ENCODE peak calls at places on chromosomes 11 and 22, in eight cellular contexts. R, M, W, D, S, I, G and V are unnamed samples.
A peak's percentile ranks its signal among the peaks of the same experiment; 100 is the strongest.

GRCh38 chr11:91163619-91164451 is 941.0 kb upstream of the CHORDC1 start:
- DNase-seq in R (no peak), M (no peak), W (peak; percentile 34), D (peak; percentile 44), S (peak; percentile 90), I (no peak), G (peak; percentile 32), V (peak; percentile 49)

GRCh38 chr11:1196516-1197391 is 26.1 kb upstream of the MUC5B start:
- DNase-seq in R (no peak), M (no peak), W (no peak), D (no peak), S (no peak), I (no peak), G (no peak), V (no peak)

GRCh38 chr22:37091986-37092385 is 17.5 kb downstream of the TMPRSS6 start:
- DNase-seq in R (no peak), M (no peak), W (no peak), D (no peak), S (no peak), I (no peak), G (no peak), V (no peak)

GRCh38 chr11:107713009-107713408 is 1.2 kb upstream of the SLN start:
- DNase-seq in R (no peak), M (no peak), W (no peak), D (no peak), S (no peak), I (no peak), G (no peak), V (no peak)

GRCh38 chr22:33971561-33971961 is 51.3 kb upstream of the LARGE1 start:
- DNase-seq in R (no peak), M (no peak), W (no peak), D (no peak), S (no peak), I (peak; percentile 10), G (peak; percentile 11), V (peak; percentile 89)

GRCh38 chr11:77089004-77089545 is 13.6 kb upstream of the OMP start:
- DNase-seq in R (no peak), M (no peak), W (no peak), D (no peak), S (no peak), I (no peak), G (no peak), V (no peak)

GRCh38 chr11:70233962-70234361 is 30.9 kb downstream of the FADD start:
- DNase-seq in R (no peak), M (no peak), W (no peak), D (no peak), S (no peak), I (no peak), G (no peak), V (no peak)

GRCh38 chr11:47400813-47401279 is 7.5 kb upstream of the SLC39A13 start:
- DNase-seq in R (peak; percentile 85), M (no peak), W (no peak), D (no peak), S (no peak), I (peak; percentile 32), G (no peak), V (no peak)

GRCh38 chr22:26461188-26461810 is 22.3 kb downstream of the HPS4 start:
- DNase-seq in R (peak; percentile 41), M (peak; percentile 18), W (peak; percentile 28), D (peak; percentile 32), S (no peak), I (peak; percentile 86), G (no peak), V (peak; percentile 12)

GRCh38 chr11:124108158-124108557 is 7.1 kb upstream of the VWA5A start:
- DNase-seq in R (peak; percentile 14), M (peak; percentile 22), W (peak; percentile 15), D (peak; percentile 29), S (peak; percentile 28), I (peak; percentile 34), G (no peak), V (peak; percentile 12)

GRCh38 chr11:1750840-1751520 is 585 bp upstream of the IFITM10 start:
- DNase-seq in R (no peak), M (no peak), W (no peak), D (no peak), S (no peak), I (no peak), G (no peak), V (no peak)

GRCh38 chr11:31823372-31824371 is 12.6 kb upstream of the PAX6 start:
- DNase-seq in R (no peak), M (no peak), W (no peak), D (no peak), S (no peak), I (peak; percentile 57), G (no peak), V (no peak)

GRCh38 chr11:34381775-34382174 is 24.0 kb upstream of the ABTB2 start:
- DNase-seq in R (no peak), M (no peak), W (no peak), D (no peak), S (no peak), I (no peak), G (no peak), V (no peak)

GRCh38 chr11:63020671-63021255 is 5.1 kb upstream of the SLC22A8 start:
- DNase-seq in R (no peak), M (peak; percentile 56), W (no peak), D (peak; percentile 31), S (no peak), I (peak; percentile 58), G (no peak), V (no peak)

GRCh38 chr22:22884010-22884887 is 3.4 kb upstream of the IGLL5 start:
- DNase-seq in R (peak; percentile 90), M (peak; percentile 66), W (peak; percentile 45), D (peak; percentile 65), S (peak; percentile 12), I (peak; percentile 86), G (no peak), V (peak; percentile 37)

GRCh38 chr11:88489030-88489429 is 151.5 kb upstream of the CTSC start:
- DNase-seq in R (no peak), M (no peak), W (peak; percentile 59), D (no peak), S (peak; percentile 57), I (no peak), G (no peak), V (peak; percentile 52)

GRCh38 chr11:88491674-88492073 is 154.1 kb upstream of the CTSC start:
- DNase-seq in R (no peak), M (no peak), W (no peak), D (no peak), S (no peak), I (no peak), G (no peak), V (no peak)

GRCh38 chr11:88494857-88495256 is 157.3 kb upstream of the CTSC start:
- DNase-seq in R (no peak), M (no peak), W (no peak), D (peak; percentile 13), S (no peak), I (peak; percentile 24), G (no peak), V (no peak)
- TF ChIP-seq CTCF in R (no peak), M (no peak), W (no peak), D (no peak), S (no peak), I (peak; percentile 22), G (peak; percentile 22), V (no peak)

GRCh38 chr11:68373189-68373809 is 60.9 kb downstream of the LRP5 start:
- DNase-seq in R (no peak), M (no peak), W (peak; percentile 61), D (no peak), S (peak; percentile 36), I (no peak), G (no peak), V (no peak)
- H3K4me2 ChIP-seq in R (no peak overlapping the region), M (no peak overlapping the region), W (peak overlapping the region; percentile 60), D (no peak overlapping the region), S (peak overlapping the region; percentile 71), I (no peak overlapping the region), G (no peak overlapping the region), V (no peak overlapping the region)

GRCh38 chr11:75214411-75214821 is 26.2 kb upstream of the TPBGL start:
- DNase-seq in R (peak; percentile 62), M (peak; percentile 48), W (peak; percentile 72), D (peak; percentile 79), S (peak; percentile 68), I (peak; percentile 96), G (peak; percentile 19), V (peak; percentile 66)
- TF ChIP-seq CTCF in R (peak; percentile 15), M (peak; percentile 57), W (peak; percentile 41), D (peak; percentile 15), S (peak; percentile 30), I (peak; percentile 64), G (peak; percentile 23), V (peak; percentile 53)

GRCh38 chr11:110909331-110909730 is 197.1 kb upstream of the ARHGAP20 start:
- DNase-seq in R (no peak), M (no peak), W (no peak), D (no peak), S (peak; percentile 20), I (no peak), G (no peak), V (no peak)
- H3K4me2 ChIP-seq in R (no peak overlapping the region), M (no peak overlapping the region), W (no peak overlapping the region), D (no peak overlapping the region), S (peak overlapping the region; percentile 20), I (no peak overlapping the region), G (no peak overlapping the region), V (no peak overlapping the region)

GRCh38 chr11:46294365-46295309 is 17.2 kb downstream of the CREB3L1 start:
- DNase-seq in R (no peak), M (no peak), W (peak; percentile 97), D (no peak), S (peak; percentile 98), I (peak; percentile 85), G (no peak), V (no peak)

GRCh38 chr11:46298699-46299424 is 21.4 kb downstream of the CREB3L1 start:
- DNase-seq in R (no peak), M (no peak), W (peak; percentile 93), D (peak; percentile 62), S (peak; percentile 86), I (no peak), G (no peak), V (peak; percentile 68)

GRCh38 chr11:46295996-46296519 is 18.6 kb downstream of the CREB3L1 start:
- DNase-seq in R (no peak), M (no peak), W (no peak), D (no peak), S (no peak), I (no peak), G (no peak), V (no peak)

GRCh38 chr11:46295312-46295995 is 18.0 kb downstream of the CREB3L1 start:
- DNase-seq in R (peak; percentile 36), M (no peak), W (peak; percentile 72), D (no peak), S (peak; percentile 82), I (peak; percentile 95), G (no peak), V (peak; percentile 64)

DNA sequence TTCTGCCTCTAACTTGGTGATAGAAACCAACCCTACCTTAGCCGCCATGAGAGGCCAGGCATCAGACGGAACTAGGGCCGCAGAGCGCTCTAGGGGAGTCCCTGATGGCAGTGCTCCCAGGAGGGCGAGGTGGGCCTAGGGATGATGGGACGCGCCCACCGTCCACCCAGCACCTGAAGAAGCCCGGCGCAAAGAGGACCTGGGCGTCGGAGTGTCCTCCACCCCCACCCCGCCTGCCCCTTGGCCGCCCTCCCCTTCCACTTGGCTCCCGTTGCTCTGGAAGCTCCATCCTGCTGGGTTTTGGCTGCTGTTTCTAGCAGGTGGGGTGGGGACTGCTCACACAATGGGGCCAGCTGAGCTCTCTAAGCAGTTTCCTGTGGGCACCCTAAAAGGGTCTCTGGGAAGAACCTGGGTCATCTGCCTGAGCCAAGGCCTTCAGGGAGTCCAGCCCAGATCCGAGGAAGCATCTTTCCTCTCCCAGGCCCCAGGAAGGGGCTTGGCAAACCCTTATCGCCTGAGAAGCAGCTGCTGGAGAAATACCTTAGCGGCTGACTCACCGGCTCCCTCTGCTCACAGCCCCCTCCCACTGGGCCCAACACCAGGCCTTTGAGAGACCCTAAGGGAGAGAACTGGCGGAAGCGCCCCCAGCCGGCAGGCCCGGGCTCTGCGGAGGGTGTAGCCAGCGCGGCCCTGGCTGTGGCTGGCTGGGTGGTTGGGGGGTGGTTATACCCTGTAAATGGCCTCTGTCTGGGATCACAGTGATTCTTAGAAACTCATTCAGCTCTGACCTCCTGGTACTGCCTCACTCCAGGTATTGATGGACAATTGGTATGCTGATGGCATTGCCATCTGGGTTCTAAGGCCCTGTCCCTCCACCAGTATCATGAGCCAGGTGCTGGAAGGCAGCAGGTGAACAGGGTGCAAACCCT is 19.3 kb downstream of the CREB3L1 start:
- DNase-seq in R (no peak), M (no peak), W (peak; percentile 98), D (no peak), S (peak; percentile 99), I (peak; percentile 92), G (no peak), V (no peak)
- TF ChIP-seq CTCF in R (no peak), M (no peak), W (peak; percentile 89), D (no peak), S (peak; percentile 55), I (peak; percentile 83), G (peak; percentile 49), V (no peak)